ENCODE peak calls at places on chromosome 19, in five cellular contexts. One of them, this sample, is unnamed.

GRCh38 chr19:10120538-10121198 is 969 bp upstream of the EIF3G start:
- DNase-seq in DND-41: no peak
- DNase-seq in cardiac muscle cell: peak
- DNase-seq in dorsolateral prefrontal cortex: no peak
- DNase-seq in CD4-positive, alpha-beta memory T cell: no peak
- DNase-seq in this sample: no peak

GRCh38 chr19:16386619-16387240 is 62.1 kb downstream of the KLF2 start:
- DNase-seq in DND-41: peak
- DNase-seq in cardiac muscle cell: peak
- DNase-seq in dorsolateral prefrontal cortex: no peak
- DNase-seq in CD4-positive, alpha-beta memory T cell: peak
- DNase-seq in this sample: peak

GRCh38 chr19:2048104-2048958 is 2.7 kb downstream of the MKNK2 start:
- DNase-seq in DND-41: no peak
- DNase-seq in cardiac muscle cell: no peak
- DNase-seq in dorsolateral prefrontal cortex: no peak
- DNase-seq in CD4-positive, alpha-beta memory T cell: no peak
- DNase-seq in this sample: no peak

GRCh38 chr19:32767951-32768679 is 48.5 kb downstream of the TDRD12 start:
- DNase-seq in DND-41: no peak
- DNase-seq in cardiac muscle cell: no peak
- DNase-seq in dorsolateral prefrontal cortex: no peak
- DNase-seq in CD4-positive, alpha-beta memory T cell: no peak
- DNase-seq in this sample: no peak

GRCh38 chr19:2291185-2291751 is 9.3 kb upstream of the PEAK3 start:
- DNase-seq in DND-41: no peak
- DNase-seq in cardiac muscle cell: no peak
- DNase-seq in dorsolateral prefrontal cortex: no peak
- DNase-seq in CD4-positive, alpha-beta memory T cell: no peak
- DNase-seq in this sample: no peak

GRCh38 chr19:2616741-2617392 is 85.6 kb downstream of the GNG7 start:
- DNase-seq in DND-41: peak
- DNase-seq in cardiac muscle cell: no peak
- DNase-seq in dorsolateral prefrontal cortex: no peak
- DNase-seq in CD4-positive, alpha-beta memory T cell: no peak
- DNase-seq in this sample: peak

GRCh38 chr19:16455489-16455888 is 16.3 kb downstream of the EPS15L1 start:
- DNase-seq in DND-41: no peak
- DNase-seq in cardiac muscle cell: no peak
- DNase-seq in dorsolateral prefrontal cortex: no peak
- DNase-seq in CD4-positive, alpha-beta memory T cell: no peak
- DNase-seq in this sample: no peak

GRCh38 chr19:2252481-2253105 is 3.5 kb downstream of the AMH start:
- DNase-seq in DND-41: no peak
- DNase-seq in cardiac muscle cell: no peak
- DNase-seq in dorsolateral prefrontal cortex: no peak
- DNase-seq in CD4-positive, alpha-beta memory T cell: no peak
- DNase-seq in this sample: no peak

GRCh38 chr19:53086949-53087348 is 16.3 kb downstream of the ZNF160 start:
- DNase-seq in DND-41: no peak
- DNase-seq in cardiac muscle cell: peak
- DNase-seq in dorsolateral prefrontal cortex: peak
- DNase-seq in CD4-positive, alpha-beta memory T cell: no peak
- DNase-seq in this sample: no peak

GRCh38 chr19:6076675-6077463 is 33.4 kb downstream of the RFX2 start:
- DNase-seq in DND-41: no peak
- DNase-seq in cardiac muscle cell: peak
- DNase-seq in dorsolateral prefrontal cortex: no peak
- DNase-seq in CD4-positive, alpha-beta memory T cell: no peak
- DNase-seq in this sample: no peak

GRCh38 chr19:23440207-23440606 is 44.9 kb upstream of the ZNF91 start:
- DNase-seq in DND-41: no peak
- DNase-seq in cardiac muscle cell: no peak
- DNase-seq in dorsolateral prefrontal cortex: no peak
- DNase-seq in CD4-positive, alpha-beta memory T cell: no peak
- DNase-seq in this sample: peak

GRCh38 chr19:43532571-43532961 is 422 bp upstream of the ZNF575 start:
- DNase-seq in DND-41: no peak
- DNase-seq in cardiac muscle cell: no peak
- DNase-seq in dorsolateral prefrontal cortex: no peak
- DNase-seq in CD4-positive, alpha-beta memory T cell: no peak
- DNase-seq in this sample: peak

GRCh38 chr19:3712663-3713531 is 4.7 kb downstream of the TJP3 start:
- DNase-seq in DND-41: no peak
- DNase-seq in cardiac muscle cell: no peak
- DNase-seq in dorsolateral prefrontal cortex: no peak
- DNase-seq in CD4-positive, alpha-beta memory T cell: no peak
- DNase-seq in this sample: no peak

GRCh38 chr19:6589711-6590457 is 1.1 kb downstream of the CD70 start:
- DNase-seq in DND-41: no peak
- DNase-seq in cardiac muscle cell: no peak
- DNase-seq in dorsolateral prefrontal cortex: no peak
- DNase-seq in CD4-positive, alpha-beta memory T cell: no peak
- DNase-seq in this sample: no peak

GRCh38 chr19:3161453-3161852 is 17.1 kb upstream of the S1PR4 start:
- DNase-seq in DND-41: no peak
- DNase-seq in cardiac muscle cell: peak
- DNase-seq in dorsolateral prefrontal cortex: no peak
- DNase-seq in CD4-positive, alpha-beta memory T cell: no peak
- DNase-seq in this sample: no peak

GRCh38 chr19:30150626-30151025 is 208.6 kb downstream of the URI1 start:
- DNase-seq in DND-41: no peak
- DNase-seq in cardiac muscle cell: no peak
- DNase-seq in dorsolateral prefrontal cortex: no peak
- DNase-seq in CD4-positive, alpha-beta memory T cell: no peak
- DNase-seq in this sample: no peak

GRCh38 chr19:53103903-53104203 is 631 bp upstream of the ZNF160 start:
- DNase-seq in DND-41: no peak
- DNase-seq in cardiac muscle cell: no peak
- DNase-seq in dorsolateral prefrontal cortex: no peak
- DNase-seq in CD4-positive, alpha-beta memory T cell: no peak
- DNase-seq in this sample: no peak

GRCh38 chr19:13881231-13881691 is 4.3 kb downstream of the NANOS3 start:
- DNase-seq in DND-41: peak
- DNase-seq in cardiac muscle cell: peak
- DNase-seq in dorsolateral prefrontal cortex: no peak
- DNase-seq in CD4-positive, alpha-beta memory T cell: no peak
- DNase-seq in this sample: no peak

GRCh38 chr19:45032421-45032820 is 6.4 kb upstream of the CLASRP start:
- DNase-seq in DND-41: no peak
- DNase-seq in cardiac muscle cell: no peak
- DNase-seq in dorsolateral prefrontal cortex: no peak
- DNase-seq in CD4-positive, alpha-beta memory T cell: no peak
- DNase-seq in this sample: no peak

GRCh38 chr19:56138069-56138468 is 3.0 kb upstream of the ZNF444 start:
- DNase-seq in DND-41: no peak
- DNase-seq in cardiac muscle cell: no peak
- DNase-seq in dorsolateral prefrontal cortex: no peak
- DNase-seq in CD4-positive, alpha-beta memory T cell: no peak
- DNase-seq in this sample: no peak

GRCh38 chr19:34171539-34171876 is 796 bp upstream of the LSM14A start:
- DNase-seq in DND-41: no peak
- DNase-seq in cardiac muscle cell: peak
- DNase-seq in dorsolateral prefrontal cortex: no peak
- DNase-seq in CD4-positive, alpha-beta memory T cell: no peak
- DNase-seq in this sample: no peak

GRCh38 chr19:21472507-21472906 is 32.9 kb upstream of the ZNF429 start:
- DNase-seq in DND-41: no peak
- DNase-seq in cardiac muscle cell: no peak
- DNase-seq in dorsolateral prefrontal cortex: no peak
- DNase-seq in CD4-positive, alpha-beta memory T cell: no peak
- DNase-seq in this sample: peak

GRCh38 chr19:23525265-23525862 is 130.1 kb upstream of the ZNF91 start:
- DNase-seq in DND-41: no peak
- DNase-seq in cardiac muscle cell: no peak
- DNase-seq in dorsolateral prefrontal cortex: no peak
- DNase-seq in CD4-positive, alpha-beta memory T cell: no peak
- DNase-seq in this sample: no peak

GRCh38 chr19:57099199-57099661 is 20.6 kb upstream of the USP29 start:
- DNase-seq in DND-41: peak
- DNase-seq in cardiac muscle cell: peak
- DNase-seq in dorsolateral prefrontal cortex: peak
- DNase-seq in CD4-positive, alpha-beta memory T cell: peak
- DNase-seq in this sample: peak

GRCh38 chr19:18568367-18568766 is 3.3 kb upstream of the UBA52 start:
- DNase-seq in DND-41: no peak
- DNase-seq in cardiac muscle cell: no peak
- DNase-seq in dorsolateral prefrontal cortex: no peak
- DNase-seq in CD4-positive, alpha-beta memory T cell: no peak
- DNase-seq in this sample: no peak
- H3K27ac ChIP-seq in DND-41: no peak
- H3K27ac ChIP-seq in cardiac muscle cell: no peak
- H3K27ac ChIP-seq in dorsolateral prefrontal cortex: no peak
- H3K27ac ChIP-seq in CD4-positive, alpha-beta memory T cell: no peak
- H3K27ac ChIP-seq in this sample: no peak

GRCh38 chr19:37511186-37511585 is 4.4 kb downstream of the ZNF793 start:
- DNase-seq in DND-41: no peak
- DNase-seq in cardiac muscle cell: no peak
- DNase-seq in dorsolateral prefrontal cortex: no peak
- DNase-seq in CD4-positive, alpha-beta memory T cell: no peak
- DNase-seq in this sample: no peak

GRCh38 chr19:37505958-37506386 is 767 bp upstream of the ZNF793 start:
- DNase-seq in DND-41: no peak
- DNase-seq in cardiac muscle cell: no peak
- DNase-seq in dorsolateral prefrontal cortex: no peak
- DNase-seq in CD4-positive, alpha-beta memory T cell: no peak
- DNase-seq in this sample: no peak

GRCh38 chr19:37507167-37507464 is 377 bp downstream of the ZNF793 start:
- DNase-seq in DND-41: no peak
- DNase-seq in cardiac muscle cell: no peak
- DNase-seq in dorsolateral prefrontal cortex: no peak
- DNase-seq in CD4-positive, alpha-beta memory T cell: no peak
- DNase-seq in this sample: no peak

GRCh38 chr19:37511821-37512220 is 5.1 kb downstream of the ZNF793 start:
- DNase-seq in DND-41: no peak
- DNase-seq in cardiac muscle cell: no peak
- DNase-seq in dorsolateral prefrontal cortex: no peak
- DNase-seq in CD4-positive, alpha-beta memory T cell: no peak
- DNase-seq in this sample: no peak

DNA sequence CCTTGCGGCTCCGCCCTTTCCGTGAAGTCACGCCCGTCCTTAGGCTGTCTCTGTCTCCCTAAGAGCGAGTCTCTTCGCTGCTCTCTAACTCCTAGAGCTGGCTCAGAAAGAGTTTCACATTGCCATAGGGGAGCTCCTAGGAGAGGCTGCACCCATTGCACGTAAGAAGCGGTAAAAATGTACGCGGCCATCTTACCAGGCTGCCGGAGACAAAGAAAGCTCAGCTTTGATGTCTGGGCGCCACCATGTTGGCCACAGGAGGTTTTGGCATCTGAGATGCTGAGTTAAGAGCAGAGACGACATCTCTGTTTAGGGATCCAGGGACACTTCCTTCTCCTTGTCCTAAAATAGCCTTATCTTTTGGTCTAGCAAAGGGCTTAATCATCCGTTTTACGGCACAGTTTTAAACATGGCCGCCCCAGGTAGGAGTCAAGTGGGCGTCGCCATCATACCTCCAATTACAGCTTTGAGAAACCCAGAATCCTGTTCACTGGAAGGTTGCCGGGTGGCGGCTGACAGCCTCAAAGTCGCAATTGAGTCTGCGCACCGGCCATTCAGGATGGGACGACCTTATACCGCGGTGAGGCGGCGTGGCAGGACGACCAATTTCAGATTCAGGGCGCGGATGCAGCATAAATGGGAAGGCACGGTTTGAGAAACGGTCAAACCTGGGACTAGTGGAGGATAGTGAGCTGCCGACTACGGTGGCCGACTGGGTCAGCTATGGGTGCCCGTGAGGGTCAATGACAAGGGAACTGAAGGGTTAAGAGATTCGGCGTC is at the start of gene ZNF793:
- DNase-seq in DND-41: no peak
- DNase-seq in cardiac muscle cell: peak
- DNase-seq in dorsolateral prefrontal cortex: peak
- DNase-seq in CD4-positive, alpha-beta memory T cell: peak
- DNase-seq in this sample: peak
- H3K4me3 ChIP-seq in DND-41: no peak
- H3K4me3 ChIP-seq in cardiac muscle cell: peak
- H3K4me3 ChIP-seq in dorsolateral prefrontal cortex: peak
- H3K4me3 ChIP-seq in CD4-positive, alpha-beta memory T cell: peak
- H3K4me3 ChIP-seq in this sample: peak

GRCh38 chr19:46579286-46579944 is 21.7 kb upstream of the CALM3 start:
- DNase-seq in DND-41: peak
- DNase-seq in cardiac muscle cell: peak
- DNase-seq in dorsolateral prefrontal cortex: no peak
- DNase-seq in CD4-positive, alpha-beta memory T cell: no peak
- DNase-seq in this sample: peak
- H3K27ac ChIP-seq in DND-41: no peak
- H3K27ac ChIP-seq in cardiac muscle cell: no peak
- H3K27ac ChIP-seq in dorsolateral prefrontal cortex: peak
- H3K27ac ChIP-seq in CD4-positive, alpha-beta memory T cell: no peak
- H3K27ac ChIP-seq in this sample: no peak

GRCh38 chr19:47020992-47021496 is 1.4 kb downstream of the NPAS1 start:
- DNase-seq in DND-41: no peak
- DNase-seq in cardiac muscle cell: peak
- DNase-seq in dorsolateral prefrontal cortex: no peak
- DNase-seq in CD4-positive, alpha-beta memory T cell: no peak
- DNase-seq in this sample: no peak
- H3K4me3 ChIP-seq in DND-41: no peak
- H3K4me3 ChIP-seq in cardiac muscle cell: peak
- H3K4me3 ChIP-seq in dorsolateral prefrontal cortex: peak
- H3K4me3 ChIP-seq in CD4-positive, alpha-beta memory T cell: no peak
- H3K4me3 ChIP-seq in this sample: no peak

GRCh38 chr19:8631425-8631819 is 989 bp downstream of the NFILZ start:
- DNase-seq in DND-41: no peak
- DNase-seq in cardiac muscle cell: peak
- DNase-seq in dorsolateral prefrontal cortex: no peak
- DNase-seq in CD4-positive, alpha-beta memory T cell: no peak
- DNase-seq in this sample: no peak
- H3K27ac ChIP-seq in DND-41: no peak
- H3K27ac ChIP-seq in cardiac muscle cell: no peak
- H3K27ac ChIP-seq in dorsolateral prefrontal cortex: peak
- H3K27ac ChIP-seq in CD4-positive, alpha-beta memory T cell: no peak
- H3K27ac ChIP-seq in this sample: no peak

GRCh38 chr19:12799723-12800343 is 1.8 kb downstream of the PRDX2 start:
- DNase-seq in DND-41: no peak
- DNase-seq in cardiac muscle cell: no peak
- DNase-seq in dorsolateral prefrontal cortex: no peak
- DNase-seq in CD4-positive, alpha-beta memory T cell: no peak
- DNase-seq in this sample: no peak
- H3K4me3 ChIP-seq in DND-41: no peak
- H3K4me3 ChIP-seq in cardiac muscle cell: no peak
- H3K4me3 ChIP-seq in dorsolateral prefrontal cortex: peak
- H3K4me3 ChIP-seq in CD4-positive, alpha-beta memory T cell: peak
- H3K4me3 ChIP-seq in this sample: peak

DNA sequence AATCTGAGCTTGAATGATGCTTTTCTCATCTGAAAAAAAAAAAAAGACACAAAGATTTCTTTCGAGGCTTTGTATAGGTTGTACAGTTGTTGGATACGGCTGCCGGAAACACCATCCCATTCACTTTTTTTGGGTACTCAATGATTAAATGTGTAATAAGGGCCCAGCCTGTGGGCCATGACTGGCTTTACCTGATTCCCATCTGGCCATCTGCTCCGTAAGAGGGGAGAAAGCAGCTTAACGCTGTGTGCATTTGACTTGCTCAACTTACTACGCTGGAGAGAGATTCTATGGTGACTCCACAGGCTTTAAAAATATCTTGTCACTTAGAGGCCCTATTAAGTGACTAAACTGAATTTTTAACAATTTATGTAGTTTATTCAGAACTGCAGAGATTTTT is 731 bp downstream of the ZNF558 start:
- DNase-seq in DND-41: no peak
- DNase-seq in cardiac muscle cell: no peak
- DNase-seq in dorsolateral prefrontal cortex: no peak
- DNase-seq in CD4-positive, alpha-beta memory T cell: no peak
- DNase-seq in this sample: no peak
- H3K27ac ChIP-seq in DND-41: peak
- H3K27ac ChIP-seq in cardiac muscle cell: no peak
- H3K27ac ChIP-seq in dorsolateral prefrontal cortex: peak
- H3K27ac ChIP-seq in CD4-positive, alpha-beta memory T cell: peak
- H3K27ac ChIP-seq in this sample: peak

GRCh38 chr19:51626675-51627074 is 3.5 kb downstream of the SIGLEC5 start:
- DNase-seq in DND-41: no peak
- DNase-seq in cardiac muscle cell: no peak
- DNase-seq in dorsolateral prefrontal cortex: no peak
- DNase-seq in CD4-positive, alpha-beta memory T cell: no peak
- DNase-seq in this sample: no peak
- H3K4me3 ChIP-seq in DND-41: no peak
- H3K4me3 ChIP-seq in cardiac muscle cell: no peak
- H3K4me3 ChIP-seq in dorsolateral prefrontal cortex: no peak
- H3K4me3 ChIP-seq in CD4-positive, alpha-beta memory T cell: no peak
- H3K4me3 ChIP-seq in this sample: no peak

This sample was measured in OCI-LY7.